ENCODE peak calls at places on chromosomes 4 and X, in six cellular contexts. W is posterior cingulate gyrus, B is dorsolateral prefrontal cortex, Y is GM12892, L is iPS-NIHi11, M is psoas muscle. S is an unnamed sample.
A peak's percentile ranks its signal among the peaks of the same experiment; 100 is the strongest.

GRCh38 chrX:124726313-124726712 is 379.9 kb downstream of the SH2D1A start:
- DNase-seq in W (no peak), B (no peak), Y (no peak), L (no peak), M (no peak), S (no peak)

GRCh38 chrX:104039689-104040505 is at the start of gene H2BW2:
- DNase-seq in W (peak; percentile 78), B (no peak), Y (no peak), L (no peak), M (no peak), S (no peak)

GRCh38 chr4:112649055-112649408 is 12.1 kb downstream of the LARP7 start:
- DNase-seq in W (no peak), B (no peak), Y (no peak), L (no peak), M (no peak), S (no peak)

GRCh38 chr4:128521634-128522253 is 234.1 kb upstream of the PGRMC2 start:
- DNase-seq in W (no peak), B (no peak), Y (no peak), L (no peak), M (no peak), S (no peak)

GRCh38 chr4:108031427-108032083 is 41.9 kb downstream of the HADH start:
- DNase-seq in W (no peak), B (no peak), Y (no peak), L (no peak), M (no peak), S (no peak)

GRCh38 chr4:42119916-42120315 is 32.5 kb downstream of the BEND4 start:
- DNase-seq in W (no peak), B (no peak), Y (no peak), L (peak; percentile 18), M (no peak), S (no peak)

GRCh38 chrX:107677501-107677901 is 49.2 kb downstream of the PRPS1 start:
- DNase-seq in W (no peak), B (no peak), Y (no peak), L (no peak), M (no peak), S (no peak)

GRCh38 chr4:105088110-105088879 is 58.4 kb upstream of the TET2 start:
- DNase-seq in W (no peak), B (no peak), Y (no peak), L (peak; percentile 14), M (no peak), S (no peak)

GRCh38 chrX:124362072-124362471 is 15.7 kb downstream of the SH2D1A start:
- DNase-seq in W (no peak), B (no peak), Y (no peak), L (no peak), M (no peak), S (no peak)

GRCh38 chr4:42452823-42453222 is 55.5 kb downstream of the SHISA3 start:
- DNase-seq in W (no peak), B (no peak), Y (no peak), L (no peak), M (no peak), S (no peak)

GRCh38 chrX:14899607-14900006 is 26.4 kb downstream of the MOSPD2 start:
- DNase-seq in W (no peak), B (no peak), Y (no peak), L (peak; percentile 6), M (no peak), S (no peak)

GRCh38 chrX:68928401-68928800 is 99.6 kb downstream of the EFNB1 start:
- DNase-seq in W (peak; percentile 61), B (no peak), Y (no peak), L (no peak), M (no peak), S (no peak)

GRCh38 chr4:169869487-169869886 is 111.7 kb upstream of the HPF1 start:
- DNase-seq in W (no peak), B (no peak), Y (no peak), L (no peak), M (no peak), S (no peak)

GRCh38 chr4:107299646-107300045 is 263.5 kb upstream of the DKK2 start:
- DNase-seq in W (no peak), B (no peak), Y (no peak), L (no peak), M (no peak), S (no peak)

GRCh38 chr4:137393043-137393442 is 139.3 kb downstream of the PCDH18 start:
- DNase-seq in W (no peak), B (no peak), Y (no peak), L (no peak), M (no peak), S (no peak)

GRCh38 chrX:136823175-136823574 is 42.4 kb upstream of the ARHGEF6 start:
- DNase-seq in W (no peak), B (no peak), Y (no peak), L (no peak), M (no peak), S (no peak)

GRCh38 chr4:187474238-187474637 is 521.3 kb upstream of the ZFP42 start:
- DNase-seq in W (no peak), B (no peak), Y (no peak), L (no peak), M (no peak), S (no peak)

GRCh38 chr4:88846232-88846790 is 148.7 kb upstream of the NAP1L5 start:
- DNase-seq in W (no peak), B (no peak), Y (no peak), L (no peak), M (no peak), S (no peak)

GRCh38 chr4:56040842-56041241 is 92.1 kb downstream of the CEP135 start:
- DNase-seq in W (no peak), B (no peak), Y (no peak), L (no peak), M (no peak), S (no peak)

GRCh38 chr4:149823770-149824221 is 8.2 kb upstream of the IQCM start:
- DNase-seq in W (no peak), B (no peak), Y (no peak), L (no peak), M (no peak), S (no peak)

GRCh38 chr4:145381163-145381562 is 100.5 kb upstream of the SMAD1 start:
- DNase-seq in W (no peak), B (no peak), Y (no peak), L (no peak), M (no peak), S (no peak)

GRCh38 chr4:114226968-114227760 is 247.7 kb upstream of the ARSJ start:
- DNase-seq in W (no peak), B (no peak), Y (no peak), L (no peak), M (no peak), S (no peak)

GRCh38 chr4:155809835-155810234 is 51.0 kb downstream of the GUCY1B1 start:
- DNase-seq in W (no peak), B (no peak), Y (no peak), L (peak; percentile 66), M (no peak), S (no peak)

GRCh38 chrX:26100421-26100920 is 37.7 kb upstream of the MAGEB18 start:
- DNase-seq in W (no peak), B (no peak), Y (no peak), L (no peak), M (no peak), S (no peak)

GRCh38 chrX:45664727-45665290 is 464.1 kb upstream of the DIPK2B start:
- DNase-seq in W (peak; percentile 67), B (no peak), Y (no peak), L (no peak), M (no peak), S (no peak)

GRCh38 chr4:176778063-176778462 is 14.7 kb downstream of the VEGFC start:
- DNase-seq in W (no peak), B (no peak), Y (no peak), L (no peak), M (no peak), S (no peak)

GRCh38 chr4:173448103-173448502 is 49.2 kb upstream of the SCRG1 start:
- DNase-seq in W (peak; percentile 95), B (peak; percentile 76), Y (no peak), L (no peak), M (peak; percentile 21), S (no peak)

GRCh38 chr4:1342003-1342402 is 5.0 kb upstream of the UVSSA start:
- DNase-seq in W (no peak), B (no peak), Y (no peak), L (no peak), M (no peak), S (no peak)

GRCh38 chr4:163495900-163496299 is 1.4 kb downstream of the TMA16 start:
- DNase-seq in W (no peak), B (no peak), Y (no peak), L (no peak), M (no peak), S (no peak)

GRCh38 chr4:64715741-64716140 is 306.5 kb upstream of the TECRL start:
- DNase-seq in W (no peak), B (no peak), Y (no peak), L (no peak), M (no peak), S (no peak)

GRCh38 chrX:47187106-47187677 is 6.4 kb upstream of the UBA1 start:
- DNase-seq in W (peak; percentile 30), B (no peak), Y (no peak), L (peak; percentile 22), M (no peak), S (no peak)

GRCh38 chrX:118437283-118437682 is 58.3 kb upstream of the DOCK11 start:
- DNase-seq in W (no peak), B (no peak), Y (no peak), L (no peak), M (no peak), S (no peak)

GRCh38 chr4:21013501-21013900 is 313.2 kb downstream of the PACRGL start:
- DNase-seq in W (no peak), B (no peak), Y (no peak), L (no peak), M (no peak), S (no peak)

S was measured in Peyer's patch.